ENCODE peak calls at places on chromosomes 11 and 22, in five cellular contexts. T, G, V, M and B are unnamed samples. For H3K9me3, the result is how much of the 10 kb centered on the place peaks cover.

GRCh38 chr22:20015971-20016733 is 471 bp downstream of the ARVCF start:
- DNase-seq in M (peak), V (peak), T (peak), G (no peak), B (no peak)

GRCh38 chr11:46369458-46370152 is 11.9 kb upstream of the MDK start:
- DNase-seq in T (peak), V (peak), M (peak), G (peak), B (peak)

GRCh38 chr11:77109236-77110019 is 6.8 kb downstream of the OMP start:
- DNase-seq in M (peak), V (no peak), T (no peak), G (peak), B (no peak)

GRCh38 chr11:7575841-7576451 is 62.1 kb downstream of the PPFIBP2 start:
- DNase-seq in M (no peak), G (no peak), V (peak), T (no peak), B (no peak)

GRCh38 chr11:62548545-62549335 is 2.1 kb upstream of the AHNAK start:
- DNase-seq in G (peak), T (no peak), V (peak), M (peak), B (no peak)

GRCh38 chr11:118436639-118437045 is 350 bp downstream of the KMT2A start:
- DNase-seq in T (no peak), G (peak), M (no peak), V (peak), B (no peak)

GRCh38 chr11:64060861-64061444 is 25.2 kb downstream of the FLRT1 start:
- DNase-seq in V (no peak), G (peak), T (peak), M (peak), B (peak)

GRCh38 chr22:34403667-34404066 is 483.4 kb upstream of the LARGE1 start:
- DNase-seq in M (no peak), T (no peak), V (no peak), G (no peak), B (no peak)

GRCh38 chr22:41857160-41857859 is 24.4 kb downstream of the SREBF2 start:
- DNase-seq in M (peak), G (peak), T (peak), V (peak), B (peak)

GRCh38 chr22:24233816-24234215 is 11.1 kb downstream of the GGT5 start:
- DNase-seq in M (no peak), V (no peak), G (no peak), T (no peak), B (no peak)

GRCh38 chr11:110580571-110580970 is 131.7 kb downstream of the ARHGAP20 start:
- DNase-seq in G (no peak), V (no peak), T (no peak), M (no peak), B (no peak)

GRCh38 chr11:2577071-2578005 is 122.5 kb downstream of the KCNQ1OT1 start:
- DNase-seq in V (no peak), G (no peak), M (no peak), T (no peak), B (no peak)

GRCh38 chr11:23897453-23898289 is 599.2 kb upstream of the LUZP2 start:
- DNase-seq in M (no peak), V (peak), G (peak), T (no peak), B (no peak)

GRCh38 chr11:1557904-1558831 is 13.9 kb downstream of the DUSP8 start:
- DNase-seq in T (no peak), G (peak), M (no peak), V (peak), B (no peak)

GRCh38 chr11:118870396-118871343 is 13.0 kb upstream of the CXCR5 start:
- DNase-seq in T (peak), V (no peak), M (no peak), G (peak), B (no peak)

GRCh38 chr11:116461789-116462188 is 311.0 kb downstream of the BUD13 start:
- DNase-seq in T (peak), G (no peak), V (no peak), M (no peak), B (no peak)

GRCh38 chr11:33868646-33869461 is 23.0 kb downstream of the LMO2 start:
- DNase-seq in T (peak), G (no peak), V (no peak), M (no peak), B (peak)

GRCh38 chr11:33864479-33864878 is 27.4 kb downstream of the LMO2 start:
- DNase-seq in G (no peak), M (no peak), T (no peak), V (no peak), B (no peak)

GRCh38 chr11:33869511-33870422 is 22.1 kb downstream of the LMO2 start:
- DNase-seq in T (peak), M (peak), G (peak), V (peak), B (peak)

GRCh38 chr11:33867566-33867965 is 24.3 kb downstream of the LMO2 start:
- DNase-seq in V (no peak), T (no peak), G (no peak), M (no peak), B (no peak)

DNA sequence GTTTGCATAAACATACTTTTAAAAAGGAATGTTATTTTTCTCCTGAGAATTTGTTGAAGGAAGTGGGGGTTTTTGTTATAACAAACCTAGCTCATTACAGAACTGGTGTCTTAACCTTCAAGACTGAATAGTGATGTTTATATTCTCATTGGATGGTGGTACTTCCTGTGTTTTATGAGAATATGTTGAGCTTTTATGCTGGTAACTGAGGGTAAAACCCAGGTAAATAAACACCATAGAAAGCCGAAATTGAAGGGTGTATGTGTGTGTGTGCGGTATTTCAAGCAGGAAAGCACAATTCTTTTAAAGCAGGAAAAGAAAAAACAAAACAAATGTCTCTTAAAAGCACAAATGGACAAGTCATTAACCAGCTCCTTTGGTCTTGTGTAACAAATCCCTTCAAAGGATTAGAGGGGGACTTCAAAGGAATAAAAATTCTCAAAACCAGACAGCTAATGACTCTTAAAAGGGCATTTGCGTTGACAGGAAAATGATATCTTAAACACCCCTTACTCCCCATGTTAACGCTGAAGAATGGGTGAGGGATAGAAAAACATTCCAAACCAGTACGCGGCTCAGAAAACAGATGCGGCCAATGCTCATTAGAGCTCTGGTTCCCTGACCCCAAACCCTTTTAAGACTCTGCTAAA is 23.8 kb downstream of the LMO2 start:
- DNase-seq in G (no peak), T (peak), M (peak), V (no peak), B (peak)
- TF ChIP-seq EZH2 in G (no peak), T (no peak), M (no peak), V (no peak), B (no peak)

GRCh38 chr22:46065733-46066454 is 84.4 kb upstream of the PPARA start:
- DNase-seq in T (no peak), V (peak), M (no peak), G (no peak), B (no peak)

GRCh38 chr22:46066691-46067090 is 83.6 kb upstream of the PPARA start:
- DNase-seq in M (peak), G (peak), T (no peak), V (peak), B (peak)

GRCh38 chr22:46068176-46068907 is 82.0 kb upstream of the PPARA start:
- DNase-seq in V (peak), T (no peak), G (peak), M (peak), B (peak)

GRCh38 chr22:46068908-46069481 is 81.3 kb upstream of the PPARA start:
- DNase-seq in V (peak), M (no peak), T (no peak), G (peak), B (peak)

DNA sequence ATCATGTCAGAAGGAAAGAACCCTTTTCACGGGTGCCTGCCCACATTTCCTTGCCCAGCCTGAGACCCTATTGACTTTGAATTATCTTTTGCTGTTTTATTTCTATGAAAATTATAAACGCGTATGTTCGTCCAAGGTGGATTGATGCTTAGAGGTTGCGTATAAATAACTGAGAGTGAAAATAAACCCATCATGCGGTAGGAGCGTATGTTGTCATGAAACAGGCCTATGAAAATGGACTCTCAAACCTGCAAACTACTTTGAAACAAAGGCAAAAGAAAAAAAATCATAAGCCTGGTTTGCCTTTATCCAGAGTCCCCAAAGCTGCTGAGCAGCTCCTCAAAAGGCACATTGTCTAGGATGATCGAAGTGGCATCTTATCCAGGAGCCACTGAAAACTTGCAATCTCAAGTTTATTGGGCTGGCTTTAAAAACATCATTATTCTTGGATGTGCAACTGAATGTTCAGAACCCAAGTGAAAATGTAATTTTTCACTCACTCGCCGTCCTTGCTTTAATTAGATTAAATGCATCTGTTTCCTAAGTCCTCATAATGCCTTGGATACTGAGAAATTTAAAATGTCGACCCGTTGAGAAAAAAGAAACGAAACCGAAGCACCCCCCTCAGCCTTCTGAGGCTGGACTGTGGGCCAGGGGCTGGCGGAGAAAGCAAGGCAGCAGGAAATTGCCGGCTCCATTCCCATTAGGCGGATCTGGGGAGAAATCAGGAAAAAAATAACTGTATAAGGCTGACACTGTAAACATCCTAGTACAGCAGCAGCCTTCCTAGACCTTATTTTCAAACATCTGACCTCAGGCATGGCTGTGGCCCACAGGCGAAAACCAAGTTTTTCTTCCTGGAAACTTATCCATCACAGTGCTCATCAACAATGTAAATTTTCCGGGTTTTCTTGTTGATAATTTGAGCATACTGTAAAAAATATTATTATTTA is 82.9 kb upstream of the PPARA start:
- DNase-seq in G (peak), M (peak), T (no peak), V (peak), B (peak)
- H3K4me3 ChIP-seq in G (peak), M (no peak), T (no peak), V (peak), B (peak)

DNA sequence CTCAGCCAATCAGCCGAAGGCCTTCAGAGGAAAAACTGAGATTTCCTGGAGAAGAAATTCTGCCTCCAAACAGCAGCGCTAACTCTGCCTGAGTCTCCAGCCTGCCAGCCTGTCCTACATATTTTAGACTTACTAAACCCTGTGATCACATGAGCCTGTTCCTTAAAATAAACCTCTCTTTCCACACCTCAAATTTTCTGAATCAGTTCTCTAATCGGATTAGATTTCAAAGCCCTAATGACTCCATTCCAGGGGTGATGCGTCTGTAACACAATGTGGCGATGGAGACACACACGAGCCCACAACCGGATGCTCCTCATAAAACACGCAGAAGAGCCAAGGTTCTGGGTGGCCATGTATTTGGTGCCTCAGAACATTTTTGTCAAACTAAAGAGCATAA is 1371.2 kb downstream of the BRD1 start:
- DNase-seq in M (no peak), G (no peak), V (no peak), T (no peak), B (peak)
- H3K9me3 ChIP-seq in M (under half), G (under half), V (under half), T (under half), B (under half)

GRCh38 chr11:107014871-107015270 is 3.4 kb downstream of the GUCY1A2 start:
- DNase-seq in M (no peak), V (peak), T (no peak), G (peak), B (no peak)

GRCh38 chr11:107017104-107017432 is 1.2 kb downstream of the GUCY1A2 start:
- DNase-seq in T (no peak), G (no peak), M (no peak), V (no peak), B (no peak)

GRCh38 chr11:107018902-107019493 is 722 bp upstream of the GUCY1A2 start:
- DNase-seq in G (peak), T (peak), M (peak), V (peak), B (peak)

GRCh38 chr11:107018274-107018901 is at the start of gene GUCY1A2:
- DNase-seq in G (peak), M (no peak), V (no peak), T (peak), B (peak)

GRCh38 chr11:107017433-107018227 is 646 bp downstream of the GUCY1A2 start:
- DNase-seq in T (peak), G (peak), V (peak), M (peak), B (peak)
- TF ChIP-seq EZH2 in T (peak), G (no peak), V (peak), M (peak), B (no peak)